ENCODE peak calls at places on chromosome 10, in nine cellular contexts. N is heart left ventricle; R is Karpas-422; J is GM23338; X is CD4-positive, CD25-positive, alpha-beta regulatory T cell; F is ovary; U is naive thymus-derived CD4-positive, alpha-beta T cell; Q is HL-60; B is hepatocyte. M is an unnamed sample. For H3K27me3, the result is how much of the 10 kb centered on the place peaks cover.

GRCh38 chr10:78700413-78700812 is 368.4 kb upstream of the ZMIZ1 start:
- DNase-seq in N (peak), R (no peak), J (no peak), X (no peak), F (peak), U (no peak), Q (peak), B (peak), M (peak)

GRCh38 chr10:51683031-51683830 is 16.2 kb downstream of the CSTF2T start:
- DNase-seq in N (no peak), R (no peak), J (no peak), X (no peak), F (no peak), U (no peak), Q (no peak), B (no peak), M (no peak)

GRCh38 chr10:60869916-60870728 is 73.9 kb downstream of the RHOBTB1 start:
- DNase-seq in N (no peak), R (no peak), J (peak), X (no peak), F (no peak), U (no peak), Q (no peak), B (no peak), M (no peak)

GRCh38 chr10:90199098-90199497 is 497.7 kb downstream of the KIF20B start:
- DNase-seq in N (no peak), R (no peak), J (no peak), X (no peak), F (no peak), U (no peak), Q (no peak), B (no peak), M (no peak)

GRCh38 chr10:88232029-88232895 is 350.9 kb downstream of the RNLS start:
- DNase-seq in N (peak), R (no peak), J (no peak), X (no peak), F (peak), U (no peak), Q (peak), B (no peak), M (peak)

GRCh38 chr10:118045842-118046490 is 775 bp downstream of the RAB11FIP2 start:
- DNase-seq in N (peak), R (peak), J (peak), X (no peak), F (no peak), U (no peak), Q (peak), B (peak), M (peak)

GRCh38 chr10:114684085-114684821 is 26.2 kb upstream of the ABLIM1 start:
- DNase-seq in N (peak), R (no peak), J (no peak), X (no peak), F (peak), U (no peak), Q (no peak), B (peak), M (peak)

GRCh38 chr10:121288864-121289659 is 309.2 kb downstream of the FGFR2 start:
- DNase-seq in N (no peak), R (no peak), J (peak), X (no peak), F (no peak), U (no peak), Q (no peak), B (no peak), M (no peak)

GRCh38 chr10:110005716-110006115 is 2.1 kb upstream of the ADD3 start:
- DNase-seq in N (peak), R (no peak), J (peak), X (no peak), F (no peak), U (peak), Q (no peak), B (peak), M (peak)

GRCh38 chr10:37704566-37704965 is 152.8 kb downstream of the ZNF248 start:
- DNase-seq in N (no peak), R (no peak), J (no peak), X (no peak), F (no peak), U (no peak), Q (no peak), B (no peak), M (no peak)

GRCh38 chr10:122112021-122112616 is 123.2 kb downstream of the TACC2 start:
- DNase-seq in N (no peak), R (no peak), J (no peak), X (no peak), F (no peak), U (no peak), Q (no peak), B (peak), M (no peak)

DNA sequence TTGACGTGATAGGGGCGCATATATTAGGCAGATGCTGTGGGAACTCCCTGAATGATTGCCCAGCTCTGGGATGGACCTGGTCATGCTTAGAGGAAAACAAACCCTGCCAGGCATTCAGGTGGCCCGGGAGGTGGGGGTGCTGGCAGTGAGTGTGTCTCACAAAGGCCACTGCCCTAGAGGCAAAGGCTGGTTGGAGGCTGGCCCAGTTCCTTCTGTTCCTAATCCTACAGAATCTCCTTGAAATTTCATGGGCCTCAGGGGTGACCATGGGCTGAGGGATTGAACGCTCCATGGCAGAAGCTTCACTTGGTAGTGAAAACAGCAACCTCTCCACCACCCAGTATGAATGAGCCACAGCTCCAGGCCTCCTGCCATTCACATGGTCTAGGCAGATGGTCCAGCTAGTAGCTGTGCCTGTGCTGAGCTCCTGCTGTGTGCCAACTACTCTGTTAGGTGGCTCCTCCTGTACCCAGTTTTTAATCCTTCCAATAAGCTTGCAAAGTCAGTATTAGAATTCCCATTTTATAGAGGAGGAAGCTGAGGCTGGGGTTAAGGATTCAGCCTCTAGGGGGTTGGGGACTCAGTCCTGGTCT is 25.6 kb downstream of the ADRA2A start:
- DNase-seq in N (no peak), R (no peak), J (no peak), X (no peak), F (no peak), U (no peak), Q (no peak), B (no peak), M (no peak)
- H3K27ac ChIP-seq in N (no peak), R (no peak), J (no peak), X (no peak), F (no peak), U (no peak), Q (no peak), B (no peak), M (no peak)

GRCh38 chr10:8060010-8060703 is 5.7 kb downstream of the GATA3 start:
- DNase-seq in N (no peak), R (no peak), J (peak), X (peak), F (no peak), U (peak), Q (peak), B (peak), M (no peak)
- H3K27me3 ChIP-seq in N (half or more), R (under half), J (half or more), X (under half), F (under half), U (under half), Q (under half), B (half or more), M (under half)

DNA sequence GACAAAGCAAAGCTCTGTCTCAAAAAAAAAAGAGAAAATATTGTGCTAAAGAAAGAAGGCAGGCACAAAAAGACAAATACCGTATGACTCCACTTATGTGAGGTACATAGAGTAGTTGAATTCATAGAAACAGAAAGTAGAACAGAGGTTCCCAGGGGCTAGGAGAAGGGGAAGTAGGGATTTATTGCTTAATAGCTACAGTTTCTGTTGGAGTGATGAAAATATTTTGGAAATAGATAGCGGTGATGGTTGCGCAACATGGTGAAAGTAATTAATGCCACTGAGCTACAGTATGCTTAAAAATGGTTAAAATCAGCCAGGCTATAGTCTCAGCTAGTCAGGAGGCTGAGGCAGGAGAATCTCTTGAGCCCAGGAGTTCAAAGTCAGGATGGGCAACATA is 18.5 kb upstream of the NPFFR1 start:
- DNase-seq in N (no peak), R (peak), J (no peak), X (no peak), F (no peak), U (no peak), Q (peak), B (no peak), M (no peak)
- H3K27ac ChIP-seq in N (peak), R (peak), J (no peak), X (no peak), F (peak), U (no peak), Q (peak), B (no peak), M (peak)

GRCh38 chr10:62618576-62619408 is 185.7 kb upstream of the ADO start:
- DNase-seq in N (no peak), R (peak), J (no peak), X (no peak), F (no peak), U (no peak), Q (peak), B (peak), M (no peak)
- H3K27me3 ChIP-seq in N (under half), R (under half), J (under half), X (under half), F (under half), U (under half), Q (under half), B (under half), M (under half)

DNA sequence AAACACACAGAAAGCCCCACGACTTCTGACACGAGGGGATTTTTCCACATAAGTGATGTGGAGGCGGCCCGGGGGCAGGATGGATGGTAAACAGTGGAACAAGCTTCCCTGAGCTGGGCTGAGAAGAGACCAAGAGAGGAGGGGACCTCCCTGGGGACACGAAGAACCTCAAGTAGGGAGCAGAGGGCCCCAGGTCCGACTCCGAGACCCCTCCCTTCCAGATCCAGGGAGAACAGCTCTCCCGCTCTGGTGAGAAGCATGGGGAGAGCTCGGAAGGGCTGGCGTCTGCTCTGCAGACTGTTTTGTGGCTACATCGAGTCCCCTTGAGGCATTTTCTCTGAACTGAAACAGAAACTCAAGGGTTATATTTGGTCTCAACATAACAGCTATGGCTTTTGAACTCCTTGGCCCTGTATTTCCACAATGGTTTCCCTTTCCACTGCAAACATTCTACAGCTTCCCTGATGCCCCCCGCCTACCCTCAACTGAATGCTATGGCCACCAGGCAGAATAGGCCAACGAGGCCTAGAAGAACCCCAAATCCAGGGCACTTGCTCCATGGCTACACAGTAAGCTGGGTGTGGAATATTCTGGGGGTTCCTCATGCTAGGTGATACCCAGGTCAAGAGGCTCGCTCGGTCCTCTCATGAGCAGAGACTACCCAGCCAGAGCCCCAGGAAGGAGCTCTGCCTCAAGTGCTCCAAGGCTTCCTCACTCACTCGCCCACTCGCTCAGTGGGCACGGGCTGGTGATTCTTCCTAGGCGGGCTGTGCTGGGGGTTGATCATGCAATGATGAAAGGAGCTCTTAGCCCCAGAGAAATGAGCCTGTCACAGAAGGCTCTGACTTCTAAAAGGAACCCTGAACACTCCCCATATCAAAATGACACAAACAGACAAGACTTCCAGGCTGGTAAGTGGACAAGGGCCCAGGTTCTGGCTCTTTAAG is 47.5 kb downstream of the FAM53B start:
- DNase-seq in N (no peak), R (no peak), J (no peak), X (peak), F (no peak), U (no peak), Q (no peak), B (no peak), M (no peak)
- H3K27ac ChIP-seq in N (peak), R (peak), J (no peak), X (peak), F (peak), U (peak), Q (no peak), B (no peak), M (peak)

M was measured in uterus.